ENCODE peak calls at places on chromosomes 7 and 10, in five cellular contexts. One of them, this sample, is unnamed.

GRCh38 chr10:72083234-72084093 is 4.9 kb downstream of the SPOCK2 start:
- DNase-seq in Ammon's horn: no peak
- DNase-seq in activated CD8-positive, alpha-beta memory T cell treated with anti-CD3 and anti-CD28 coated beads for 1 hour: no peak
- DNase-seq in Daoy: no peak
- DNase-seq in memory B cell: no peak
- DNase-seq in this sample: no peak

GRCh38 chr10:78000956-78001472 is 28.3 kb downstream of the POLR3A start:
- DNase-seq in memory B cell: no peak
- DNase-seq in Daoy: no peak
- DNase-seq in Ammon's horn: no peak
- DNase-seq in activated CD8-positive, alpha-beta memory T cell treated with anti-CD3 and anti-CD28 coated beads for 1 hour: no peak
- DNase-seq in this sample: no peak

GRCh38 chr7:4236389-4236788 is 445.7 kb upstream of the FOXK1 start:
- DNase-seq in activated CD8-positive, alpha-beta memory T cell treated with anti-CD3 and anti-CD28 coated beads for 1 hour: no peak
- DNase-seq in Ammon's horn: no peak
- DNase-seq in Daoy: no peak
- DNase-seq in memory B cell: no peak
- DNase-seq in this sample: no peak

GRCh38 chr10:35329520-35329919 is 6.8 kb upstream of the CCNY start:
- DNase-seq in Daoy: no peak
- DNase-seq in Ammon's horn: no peak
- DNase-seq in memory B cell: no peak
- DNase-seq in activated CD8-positive, alpha-beta memory T cell treated with anti-CD3 and anti-CD28 coated beads for 1 hour: no peak
- DNase-seq in this sample: no peak

GRCh38 chr7:77699056-77699455 is 2.8 kb downstream of the RSBN1L start:
- DNase-seq in Daoy: no peak
- DNase-seq in Ammon's horn: no peak
- DNase-seq in memory B cell: no peak
- DNase-seq in activated CD8-positive, alpha-beta memory T cell treated with anti-CD3 and anti-CD28 coated beads for 1 hour: no peak
- DNase-seq in this sample: no peak

GRCh38 chr7:124250297-124251034 is 217.6 kb upstream of the TMEM229A start:
- DNase-seq in Daoy: no peak
- DNase-seq in activated CD8-positive, alpha-beta memory T cell treated with anti-CD3 and anti-CD28 coated beads for 1 hour: no peak
- DNase-seq in Ammon's horn: no peak
- DNase-seq in memory B cell: no peak
- DNase-seq in this sample: no peak

GRCh38 chr10:4144802-4145201 is 359.8 kb upstream of the KLF6 start:
- DNase-seq in Daoy: peak
- DNase-seq in Ammon's horn: no peak
- DNase-seq in memory B cell: no peak
- DNase-seq in activated CD8-positive, alpha-beta memory T cell treated with anti-CD3 and anti-CD28 coated beads for 1 hour: no peak
- DNase-seq in this sample: no peak

GRCh38 chr7:26237035-26237807 is 35.7 kb downstream of the CBX3 start:
- DNase-seq in activated CD8-positive, alpha-beta memory T cell treated with anti-CD3 and anti-CD28 coated beads for 1 hour: no peak
- DNase-seq in memory B cell: no peak
- DNase-seq in Ammon's horn: peak
- DNase-seq in Daoy: peak
- DNase-seq in this sample: no peak

GRCh38 chr7:29878081-29878688 is 71.9 kb downstream of the WIPF3 start:
- DNase-seq in Daoy: no peak
- DNase-seq in memory B cell: peak
- DNase-seq in Ammon's horn: no peak
- DNase-seq in activated CD8-positive, alpha-beta memory T cell treated with anti-CD3 and anti-CD28 coated beads for 1 hour: peak
- DNase-seq in this sample: no peak

GRCh38 chr7:50679218-50680007 is 103.3 kb downstream of the GRB10 start:
- DNase-seq in Daoy: no peak
- DNase-seq in Ammon's horn: peak
- DNase-seq in activated CD8-positive, alpha-beta memory T cell treated with anti-CD3 and anti-CD28 coated beads for 1 hour: no peak
- DNase-seq in memory B cell: peak
- DNase-seq in this sample: peak

GRCh38 chr10:21511931-21512330 is 13.6 kb downstream of the SKIDA1 start:
- DNase-seq in activated CD8-positive, alpha-beta memory T cell treated with anti-CD3 and anti-CD28 coated beads for 1 hour: no peak
- DNase-seq in Ammon's horn: no peak
- DNase-seq in Daoy: no peak
- DNase-seq in memory B cell: no peak
- DNase-seq in this sample: no peak

GRCh38 chr7:26238004-26238403 is 36.5 kb downstream of the CBX3 start:
- DNase-seq in Daoy: no peak
- DNase-seq in activated CD8-positive, alpha-beta memory T cell treated with anti-CD3 and anti-CD28 coated beads for 1 hour: no peak
- DNase-seq in memory B cell: no peak
- DNase-seq in Ammon's horn: no peak
- DNase-seq in this sample: no peak

GRCh38 chr7:127997226-127997922 is 33.9 kb downstream of the LRRC4 start:
- DNase-seq in Ammon's horn: no peak
- DNase-seq in memory B cell: no peak
- DNase-seq in activated CD8-positive, alpha-beta memory T cell treated with anti-CD3 and anti-CD28 coated beads for 1 hour: no peak
- DNase-seq in Daoy: no peak
- DNase-seq in this sample: no peak

GRCh38 chr7:70571403-70571911 is 560.5 kb upstream of the GALNT17 start:
- DNase-seq in Ammon's horn: no peak
- DNase-seq in Daoy: peak
- DNase-seq in memory B cell: no peak
- DNase-seq in activated CD8-positive, alpha-beta memory T cell treated with anti-CD3 and anti-CD28 coated beads for 1 hour: no peak
- DNase-seq in this sample: no peak

GRCh38 chr10:114631678-114632417 is 26.2 kb downstream of the ABLIM1 start:
- DNase-seq in Ammon's horn: no peak
- DNase-seq in Daoy: peak
- DNase-seq in activated CD8-positive, alpha-beta memory T cell treated with anti-CD3 and anti-CD28 coated beads for 1 hour: peak
- DNase-seq in memory B cell: no peak
- DNase-seq in this sample: no peak

GRCh38 chr10:18005781-18006456 is 54.2 kb downstream of the SLC39A12 start:
- DNase-seq in Ammon's horn: peak
- DNase-seq in activated CD8-positive, alpha-beta memory T cell treated with anti-CD3 and anti-CD28 coated beads for 1 hour: no peak
- DNase-seq in memory B cell: no peak
- DNase-seq in Daoy: peak
- DNase-seq in this sample: peak

GRCh38 chr7:122055072-122055471 is 89.0 kb downstream of the AASS start:
- DNase-seq in Daoy: no peak
- DNase-seq in memory B cell: no peak
- DNase-seq in Ammon's horn: no peak
- DNase-seq in activated CD8-positive, alpha-beta memory T cell treated with anti-CD3 and anti-CD28 coated beads for 1 hour: no peak
- DNase-seq in this sample: no peak